ENCODE peak calls at places on chromosome 9, in five cellular contexts. A is PC-3, K is fibroblast of lung, V is HCT116, U is H1. Y is an unnamed sample. For H3K79me2 and H3K4me1, the result is how much of the 10 kb centered on the place peaks cover.

GRCh38 chr9:118669986-118670385 is 699.2 kb downstream of the BRINP1 start:
- DNase-seq in V (no peak), U (peak), K (no peak), A (no peak), Y (no peak)

GRCh38 chr9:33116855-33117254 is 40.4 kb upstream of the SMU1 start:
- DNase-seq in U (no peak), V (no peak), K (peak), A (no peak), Y (no peak)

GRCh38 chr9:116312221-116312620 is 158.6 kb downstream of the PAPPA start:
- DNase-seq in V (no peak), A (no peak), U (no peak), K (no peak), Y (no peak)

GRCh38 chr9:98864257-98865180 is 57.0 kb downstream of the GALNT12 start:
- DNase-seq in V (no peak), A (no peak), U (no peak), K (no peak), Y (no peak)

GRCh38 chr9:111067472-111067871 is 29.2 kb upstream of the LPAR1 start:
- DNase-seq in U (no peak), A (no peak), K (no peak), V (no peak), Y (no peak)

GRCh38 chr9:69461084-69461483 is 136.1 kb downstream of the ENTREP1 start:
- DNase-seq in U (no peak), A (no peak), V (no peak), K (no peak), Y (no peak)

GRCh38 chr9:14158136-14158781 is 155.7 kb downstream of the NFIB start:
- DNase-seq in V (no peak), K (no peak), U (no peak), A (peak), Y (no peak)

GRCh38 chr9:79129865-79130480 is 441.8 kb upstream of the TLE4 start:
- DNase-seq in K (peak), U (no peak), V (peak), A (peak), Y (no peak)

GRCh38 chr9:96243798-96244197 is 58.2 kb downstream of the HSD17B3 start:
- DNase-seq in K (no peak), V (no peak), U (no peak), A (no peak), Y (no peak)

GRCh38 chr9:122354536-122355199 is 16.2 kb upstream of the PTGS1 start:
- DNase-seq in K (no peak), U (no peak), A (no peak), V (no peak), Y (no peak)

GRCh38 chr9:69223605-69224004 is 49.5 kb downstream of the TJP2 start:
- DNase-seq in K (peak), U (peak), V (peak), A (peak), Y (peak)

GRCh38 chr9:87350915-87351314 is 146.8 kb upstream of the DAPK1 start:
- DNase-seq in A (no peak), U (no peak), K (peak), V (no peak), Y (no peak)

GRCh38 chr9:116484483-116484776 is 202.7 kb upstream of the TRIM32 start:
- DNase-seq in V (no peak), A (no peak), U (no peak), K (no peak), Y (no peak)

GRCh38 chr9:113541019-113541900 is 77.7 kb downstream of the RGS3 start:
- DNase-seq in U (no peak), K (peak), A (peak), V (peak), Y (no peak)

GRCh38 chr9:129626944-129627297 is 958 bp downstream of the NTMT1 start:
- DNase-seq in U (no peak), V (no peak), A (peak), K (peak), Y (no peak)

GRCh38 chr9:119221281-119221680 is 148.0 kb downstream of the BRINP1 start:
- DNase-seq in U (no peak), K (no peak), A (no peak), V (no peak), Y (no peak)

DNA sequence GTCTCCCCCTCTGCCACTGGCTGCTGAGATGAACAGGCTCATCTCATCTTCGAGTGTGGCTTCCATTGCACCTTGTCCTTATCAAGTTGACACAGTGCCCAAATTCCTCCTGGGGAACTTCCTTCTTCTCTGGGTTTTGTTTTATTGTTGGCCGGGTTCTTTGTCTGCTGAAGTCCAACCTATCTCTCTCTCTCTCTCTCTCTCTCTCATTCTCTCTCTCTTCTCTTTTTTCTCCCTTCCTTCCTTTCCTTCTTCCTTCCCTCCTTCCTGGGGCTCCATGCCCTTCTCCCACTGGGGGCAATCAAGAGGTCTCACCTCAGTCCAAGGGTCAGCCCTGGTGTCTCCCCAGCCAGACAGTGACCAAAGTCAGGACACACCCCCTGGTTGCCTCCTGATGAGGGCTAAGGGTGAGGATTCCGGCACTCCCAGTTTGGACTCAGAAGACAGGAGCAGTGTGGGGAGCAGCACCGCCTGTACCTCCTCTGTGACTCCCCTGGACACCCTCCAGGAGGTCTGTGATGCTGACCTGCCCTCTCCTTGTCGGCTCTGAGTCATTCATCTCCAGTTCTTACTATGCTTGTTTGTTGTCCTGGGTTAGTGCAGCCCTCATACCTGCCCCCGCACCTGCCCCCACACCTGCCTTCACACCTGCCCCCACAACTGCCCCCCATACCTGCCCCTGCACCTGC is 30.7 kb downstream of the KCNT1 start:
- DNase-seq in V (no peak), U (no peak), A (peak), K (no peak), Y (no peak)
- H3K79me2 ChIP-seq in V (under half), U (under half), A (under half), K (under half), Y (under half)

DNA sequence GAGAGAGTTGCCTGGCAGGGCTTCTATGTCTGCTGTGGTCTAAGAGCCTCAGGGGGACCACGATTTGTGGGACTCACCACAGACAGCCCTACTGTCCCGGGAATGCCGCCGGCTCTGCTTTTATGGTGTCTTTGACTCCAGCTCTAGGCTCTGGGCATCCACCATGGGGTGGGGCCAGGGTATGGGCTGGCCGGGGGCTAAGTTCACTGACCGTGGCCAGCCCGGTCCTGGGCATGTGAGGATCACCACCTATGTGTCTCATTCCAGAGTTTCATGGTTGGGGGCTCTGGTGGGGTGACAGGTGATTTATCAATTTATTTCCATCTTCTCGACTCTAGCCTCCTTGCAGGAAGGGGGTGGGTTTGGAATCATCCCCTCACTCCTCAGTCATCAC is 139.4 kb downstream of the GADD45G start:
- DNase-seq in A (no peak), V (no peak), U (no peak), K (no peak), Y (no peak)
- H3K4me1 ChIP-seq in A (under half), V (under half), U (under half), K (under half), Y (under half)

GRCh38 chr9:128626181-128626580 is 30.5 kb downstream of the DYNC2I2 start:
- DNase-seq in V (no peak), U (no peak), A (no peak), K (no peak), Y (no peak)

GRCh38 chr9:128627127-128627715 is 29.4 kb downstream of the DYNC2I2 start:
- DNase-seq in A (no peak), V (no peak), U (no peak), K (no peak), Y (no peak)

GRCh38 chr9:128627906-128628305 is 28.7 kb downstream of the DYNC2I2 start:
- DNase-seq in U (no peak), A (no peak), K (no peak), V (no peak), Y (no peak)

GRCh38 chr9:128624566-128624965 is 32.1 kb downstream of the DYNC2I2 start:
- DNase-seq in U (no peak), V (no peak), A (no peak), K (no peak), Y (no peak)

DNA sequence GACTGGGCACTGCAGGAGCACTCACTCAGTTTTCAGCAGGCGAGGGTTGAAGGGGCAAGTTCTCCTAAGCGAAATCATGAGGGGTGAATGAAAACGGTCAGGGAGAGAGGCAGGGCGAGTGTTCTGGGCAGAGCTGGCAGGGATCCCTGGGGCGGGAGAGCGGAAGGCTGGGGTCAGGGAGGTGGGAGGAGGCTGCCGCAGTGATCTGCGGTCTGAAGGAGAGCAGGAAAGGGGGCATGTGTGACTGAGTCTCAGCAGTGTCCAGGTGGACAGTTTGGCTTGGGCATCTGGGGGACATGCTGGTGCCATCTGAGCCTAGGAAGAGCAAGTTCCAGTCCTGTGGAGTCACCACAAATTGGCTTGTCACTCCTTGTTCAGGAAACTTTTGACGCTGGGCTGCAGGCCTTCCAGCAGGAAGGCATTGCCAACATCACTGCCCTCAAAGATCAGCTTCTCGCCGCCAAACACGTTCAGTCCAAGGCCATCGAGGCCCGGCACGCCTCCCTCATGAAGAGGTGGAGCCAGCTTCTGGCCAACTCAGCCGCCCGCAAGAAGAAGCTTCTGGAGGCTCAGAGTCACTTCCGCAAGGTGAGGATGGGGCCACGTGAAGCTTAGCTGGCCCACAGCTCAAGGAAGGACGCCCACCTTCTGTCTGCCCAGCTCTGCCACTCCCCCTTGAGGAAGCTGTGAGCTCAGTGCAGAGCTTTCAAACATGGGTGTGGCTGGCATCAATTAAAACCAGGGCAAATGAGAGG is 31.1 kb downstream of the DYNC2I2 start:
- DNase-seq in U (no peak), V (no peak), A (no peak), K (no peak), Y (no peak)
- TF ChIP-seq CTCF in U (peak), V (peak), A (no peak), K (no peak), Y (no peak)

GRCh38 chr9:134333874-134334581 is 7.8 kb downstream of the RXRA start:
- DNase-seq in K (no peak), U (no peak), A (no peak), V (no peak), Y (no peak)
- H3K79me2 ChIP-seq in K (half or more), U (under half), A (half or more), V (half or more), Y (half or more)

DNA sequence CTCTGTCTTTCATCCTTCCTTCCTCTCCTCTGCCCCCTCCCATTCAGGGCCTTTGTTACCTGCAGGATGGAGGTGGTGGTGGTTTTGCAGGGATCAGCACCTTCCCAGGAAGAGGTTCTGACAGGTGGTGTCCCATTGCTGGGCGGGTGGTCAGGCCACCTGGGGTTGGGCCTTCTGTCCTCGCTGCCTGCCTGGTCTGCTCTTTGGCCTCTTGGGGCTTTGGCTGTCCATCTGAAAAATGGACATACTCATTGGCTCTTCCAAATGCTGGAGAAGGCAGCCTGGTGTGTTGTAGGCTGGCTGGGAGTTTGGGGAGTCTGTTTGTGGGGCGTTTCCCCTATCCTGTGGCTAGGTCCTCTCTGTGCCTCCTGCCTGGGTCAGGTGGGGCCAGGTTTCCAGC is 4.3 kb downstream of the RXRA start:
- DNase-seq in V (no peak), A (no peak), U (no peak), K (no peak), Y (no peak)
- H3K4me1 ChIP-seq in V (under half), A (under half), U (under half), K (under half), Y (half or more)

DNA sequence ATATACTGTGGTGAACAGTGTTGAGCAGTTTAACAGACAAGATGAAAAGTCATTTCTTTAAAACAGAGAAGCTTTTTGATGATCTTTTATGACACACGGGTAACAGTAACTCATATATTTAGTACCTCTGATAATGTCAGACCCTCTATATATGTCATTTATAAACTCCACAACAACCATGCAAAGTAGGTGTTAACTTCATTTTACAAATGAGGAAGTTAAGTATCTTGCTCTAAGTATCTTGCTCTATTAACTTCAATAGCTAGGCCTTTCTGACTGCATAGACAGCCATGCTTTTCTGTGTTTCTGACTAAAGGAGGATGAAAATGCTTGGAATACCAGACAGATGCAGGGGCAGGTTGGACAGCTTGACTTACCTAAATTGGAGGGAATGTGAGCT is 1.8 kb downstream of the NUDT2 start:
- DNase-seq in K (no peak), U (no peak), V (no peak), A (no peak), Y (no peak)
- TF ChIP-seq CTCF in K (no peak), U (no peak), V (no peak), A (no peak), Y (no peak)

GRCh38 chr9:92663951-92664350 is 6.0 kb downstream of the IPPK start:
- DNase-seq in V (no peak), A (no peak), K (no peak), U (no peak), Y (no peak)
- H3K79me2 ChIP-seq in V (half or more), A (half or more), K (half or more), U (under half), Y (half or more)

GRCh38 chr9:131402738-131403492 is 9.0 kb downstream of the PRRC2B start:
- DNase-seq in A (peak), V (no peak), K (peak), U (no peak), Y (no peak)
- H3K4me1 ChIP-seq in A (under half), V (under half), K (half or more), U (under half), Y (half or more)

GRCh38 chr9:24614070-24614469 is 68.4 kb upstream of the IZUMO3 start:
- DNase-seq in K (no peak), A (peak), U (no peak), V (no peak), Y (no peak)
- TF ChIP-seq CTCF in K (no peak), A (peak), U (no peak), V (no peak), Y (peak)